ENCODE peak calls at places on chromosomes 3 and 15, in four cellular contexts. T, Q, P and N are unnamed samples.

GRCh38 chr15:63186065-63186464 is 3.3 kb upstream of the RAB8B start:
- DNase-seq in T (peak; percentile 12), Q (peak; percentile 41), P (peak; percentile 45), N (no peak)

GRCh38 chr15:36898522-36899126 is 201.7 kb downstream of the MEIS2 start:
- DNase-seq in T (no peak), Q (peak; percentile 15), P (no peak), N (no peak)

GRCh38 chr3:36244728-36245127 is 135.6 kb upstream of the STAC start:
- DNase-seq in T (no peak), Q (no peak), P (peak; percentile 60), N (no peak)

GRCh38 chr3:164458986-164459385 is 619.3 kb downstream of the SI start:
- DNase-seq in T (no peak), Q (no peak), P (peak; percentile 76), N (no peak)

GRCh38 chr15:59232476-59232875 is 25.8 kb downstream of the LDHAL6B start:
- DNase-seq in T (no peak), Q (no peak), P (peak; percentile 95), N (no peak)

GRCh38 chr3:47612178-47612577 is 33.5 kb upstream of the CSPG5 start:
- DNase-seq in T (no peak), Q (no peak), P (peak; percentile 94), N (no peak)

GRCh38 chr15:66923438-66923881 is 141.9 kb upstream of the SMAD3 start:
- DNase-seq in T (no peak), Q (peak; percentile 34), P (no peak), N (no peak)

GRCh38 chr15:100602822-100603393 is 519 bp downstream of the ASB7 start:
- DNase-seq in T (no peak), Q (peak; percentile 10), P (peak; percentile 29), N (no peak)

GRCh38 chr15:71093089-71094024 is 21.9 kb upstream of the THSD4 start:
- DNase-seq in T (peak; percentile 69), Q (no peak), P (peak; percentile 90), N (peak; percentile 77)

GRCh38 chr3:182400838-182401237 is 392.5 kb upstream of the ATP11B start:
- DNase-seq in T (no peak), Q (no peak), P (no peak), N (no peak)
- H3K4me1 ChIP-seq in T (no peaks in the 10 kb centered on the region), Q (no peaks in the 10 kb centered on the region), P (no peaks in the 10 kb centered on the region), N (no peaks in the 10 kb centered on the region)

DNA sequence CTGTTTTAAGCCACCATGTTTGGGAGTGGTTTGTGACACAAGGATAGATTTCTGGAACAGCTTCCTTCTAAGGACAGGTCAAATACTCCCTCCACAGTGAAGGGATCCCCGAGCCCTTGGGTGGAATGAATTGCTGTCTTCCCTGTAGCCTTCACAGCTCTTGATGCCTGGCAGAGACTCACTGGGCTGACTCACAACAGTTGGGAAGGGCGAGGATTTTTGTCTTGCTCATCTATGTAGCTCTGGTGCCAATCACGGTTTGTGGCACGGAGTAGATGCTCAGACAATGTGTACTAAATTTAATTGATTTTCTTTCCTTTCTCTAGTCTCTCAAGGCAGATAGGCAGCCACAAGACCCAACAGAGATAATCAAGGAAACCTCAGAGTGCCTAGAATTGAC is 27.0 kb downstream of the CRYGS start:
- DNase-seq in T (no peak), Q (no peak), P (no peak), N (no peak)
- H3K4me1 ChIP-seq in T (no peaks in the 10 kb centered on the region), Q (peaks cover 27% of the 10 kb centered on the region), P (no peaks in the 10 kb centered on the region), N (no peaks in the 10 kb centered on the region)

GRCh38 chr3:50610181-50610971 is 1.2 kb downstream of the CISH start:
- DNase-seq in T (peak; percentile 34), Q (no peak), P (no peak), N (no peak)

GRCh38 chr3:50612973-50613851 is 1.6 kb upstream of the CISH start:
- DNase-seq in T (no peak), Q (no peak), P (no peak), N (no peak)

GRCh38 chr3:50611464-50612233 is at the start of gene CISH:
- DNase-seq in T (peak; percentile 91), Q (peak; percentile 91), P (peak; percentile 77), N (peak; percentile 98)

GRCh38 chr3:50610992-50611463 is 546 bp downstream of the CISH start:
- DNase-seq in T (no peak), Q (no peak), P (no peak), N (no peak)

DNA sequence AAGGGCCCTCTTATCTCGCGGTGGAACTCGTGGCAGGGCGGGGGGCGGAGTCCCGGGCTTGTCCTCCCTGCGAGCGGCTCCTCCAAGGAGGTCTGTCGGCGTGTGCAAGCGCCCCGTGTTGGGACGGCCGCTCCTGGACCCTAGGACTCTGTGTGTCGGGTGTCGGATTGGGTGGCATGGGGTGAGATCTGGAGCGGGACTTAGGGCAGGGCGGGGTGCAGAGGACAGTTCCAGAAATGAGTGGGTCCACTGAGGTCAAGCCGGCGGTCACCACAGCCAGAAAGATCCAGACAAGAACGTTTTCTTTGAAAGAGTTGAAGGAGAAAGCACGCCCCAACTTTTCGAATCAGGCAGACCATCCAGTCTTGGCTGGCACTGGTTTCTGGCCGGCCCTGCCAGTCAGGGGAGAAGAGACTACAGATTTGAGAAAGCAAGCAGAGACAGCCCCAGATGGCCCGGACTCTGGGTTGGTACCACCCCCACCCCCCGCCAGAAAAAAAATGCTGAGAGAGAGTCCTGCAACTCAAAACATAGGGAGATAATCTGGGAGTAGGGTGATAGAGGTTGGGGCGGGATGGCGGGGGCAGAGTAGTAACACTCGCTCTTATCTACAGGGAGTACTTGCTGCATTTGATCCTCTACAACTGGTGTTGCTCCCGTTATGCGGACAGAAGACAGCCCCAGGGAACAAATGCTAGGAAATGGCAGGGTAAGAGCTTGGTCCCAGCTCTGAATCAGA is 829 bp upstream of the CISH start:
- DNase-seq in T (no peak), Q (no peak), P (no peak), N (no peak)
- H3K4me1 ChIP-seq in T (peaks cover 12% of the 10 kb centered on the region), Q (peaks cover 44% of the 10 kb centered on the region), P (peaks cover 20% of the 10 kb centered on the region), N (peaks cover 62% of the 10 kb centered on the region)

DNA sequence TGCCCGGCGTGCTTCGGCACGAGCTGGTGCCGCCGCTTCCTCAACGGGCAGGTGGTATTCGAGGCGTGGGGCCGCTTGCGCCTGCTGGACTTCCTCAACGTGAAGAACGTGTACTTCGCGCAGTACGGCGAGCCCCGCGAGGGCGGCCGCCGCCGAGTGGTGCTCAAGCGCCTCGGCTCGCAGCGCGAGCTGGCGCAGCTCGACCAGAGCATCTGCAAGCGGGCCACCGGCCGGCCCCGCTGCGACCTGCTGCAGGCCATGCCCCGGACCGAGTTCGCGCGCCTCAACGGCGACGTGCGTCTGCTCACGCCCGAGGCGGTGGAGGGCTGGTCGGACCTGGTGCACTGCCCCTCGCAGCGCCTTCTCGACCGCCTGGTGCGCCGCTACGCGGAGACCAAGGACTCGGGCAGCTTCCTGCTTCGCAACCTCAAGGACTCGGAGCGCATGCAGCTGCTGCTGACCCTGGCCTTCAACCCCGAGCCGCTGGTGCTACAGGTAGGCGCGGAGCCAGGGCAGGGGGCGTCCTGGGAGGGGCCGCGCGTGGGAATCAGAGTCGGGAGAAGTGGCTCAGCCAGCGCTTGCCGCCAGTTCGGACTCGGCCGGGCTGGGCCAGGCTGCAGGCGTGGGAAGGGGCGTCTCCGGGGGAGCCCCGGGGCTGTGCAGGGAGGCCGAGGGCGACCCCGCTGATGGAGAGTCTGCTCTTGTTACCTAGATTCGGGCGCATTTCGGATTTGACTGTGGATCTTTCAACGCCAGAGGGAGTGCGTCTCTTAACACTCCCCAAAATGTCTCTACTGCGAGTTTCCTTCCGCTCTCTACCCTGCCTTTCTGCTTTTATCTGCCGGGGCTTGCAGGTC is 1.1 kb downstream of the DIPK2A start:
- DNase-seq in T (peak; percentile 70), Q (peak; percentile 57), P (peak; percentile 71), N (no peak)
- H3K4me1 ChIP-seq in T (peaks cover 37% of the 10 kb centered on the region), Q (peaks cover 32% of the 10 kb centered on the region), P (peaks cover 7% of the 10 kb centered on the region), N (peaks cover 31% of the 10 kb centered on the region)

DNA sequence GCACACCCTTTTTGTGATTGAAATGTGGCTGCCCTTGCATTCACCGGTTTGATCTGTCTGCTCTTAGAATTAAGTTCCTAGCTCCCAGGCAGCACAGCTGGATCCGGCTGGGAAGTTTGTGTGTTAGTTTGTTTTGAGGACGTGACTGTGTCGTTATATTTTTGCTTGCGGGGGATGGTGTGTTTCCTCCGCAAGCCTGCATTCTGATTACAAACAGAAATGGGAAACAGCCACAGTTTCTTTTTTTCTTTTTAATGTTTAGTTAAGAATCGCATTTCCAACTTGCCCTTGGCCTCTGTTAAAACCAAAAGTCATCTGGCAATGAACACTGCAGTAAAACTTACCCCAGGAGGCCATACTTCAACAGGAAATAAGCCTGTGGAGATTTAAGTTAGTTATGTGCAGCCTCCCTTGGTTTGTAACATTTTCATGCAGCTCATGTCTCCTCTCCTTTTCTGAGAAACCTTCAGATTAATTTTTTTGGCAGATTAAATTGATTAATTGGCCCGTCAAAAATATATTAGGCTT is 890 bp downstream of the TMOD3 start:
- DNase-seq in T (no peak), Q (no peak), P (no peak), N (no peak)
- H3K4me1 ChIP-seq in T (peaks cover 65% of the 10 kb centered on the region), Q (peaks cover 55% of the 10 kb centered on the region), P (peaks cover 13% of the 10 kb centered on the region), N (peaks cover 44% of the 10 kb centered on the region)

DNA sequence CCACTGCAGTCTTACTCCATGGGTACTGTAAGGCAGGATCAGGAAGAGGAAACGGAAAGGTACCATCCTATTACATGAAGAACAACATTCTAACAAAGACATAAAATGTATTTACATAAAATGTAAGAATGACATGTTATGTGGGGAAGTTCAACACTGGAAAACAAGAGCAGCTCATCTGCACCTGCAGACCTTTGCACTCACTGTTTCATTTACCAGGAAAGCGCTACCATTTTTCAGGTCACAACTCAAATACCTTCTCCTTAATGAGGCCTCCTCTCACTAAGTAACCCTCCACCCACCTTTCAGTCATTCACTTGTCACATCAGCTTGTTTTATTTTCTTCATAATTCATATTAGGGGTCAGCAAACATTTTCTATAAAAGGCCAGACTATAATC is 2.6 kb downstream of the TMCC1 start:
- DNase-seq in T (no peak), Q (peak; percentile 10), P (no peak), N (no peak)
- H3K4me1 ChIP-seq in T (peaks cover 45% of the 10 kb centered on the region), Q (peaks cover 50% of the 10 kb centered on the region), P (peaks cover 22% of the 10 kb centered on the region), N (peaks cover 52% of the 10 kb centered on the region)

GRCh38 chr15:78481917-78482316 is 25.5 kb upstream of the HYKK start:
- DNase-seq in T (no peak), Q (no peak), P (no peak), N (no peak)

GRCh38 chr15:78477295-78477694 is 30.1 kb upstream of the HYKK start:
- DNase-seq in T (no peak), Q (no peak), P (no peak), N (no peak)

GRCh38 chr15:78479650-78480049 is 27.7 kb upstream of the HYKK start:
- DNase-seq in T (no peak), Q (no peak), P (no peak), N (no peak)
- H3K4me1 ChIP-seq in T (no peaks in the 10 kb centered on the region), Q (no peaks in the 10 kb centered on the region), P (no peaks in the 10 kb centered on the region), N (no peaks in the 10 kb centered on the region)

DNA sequence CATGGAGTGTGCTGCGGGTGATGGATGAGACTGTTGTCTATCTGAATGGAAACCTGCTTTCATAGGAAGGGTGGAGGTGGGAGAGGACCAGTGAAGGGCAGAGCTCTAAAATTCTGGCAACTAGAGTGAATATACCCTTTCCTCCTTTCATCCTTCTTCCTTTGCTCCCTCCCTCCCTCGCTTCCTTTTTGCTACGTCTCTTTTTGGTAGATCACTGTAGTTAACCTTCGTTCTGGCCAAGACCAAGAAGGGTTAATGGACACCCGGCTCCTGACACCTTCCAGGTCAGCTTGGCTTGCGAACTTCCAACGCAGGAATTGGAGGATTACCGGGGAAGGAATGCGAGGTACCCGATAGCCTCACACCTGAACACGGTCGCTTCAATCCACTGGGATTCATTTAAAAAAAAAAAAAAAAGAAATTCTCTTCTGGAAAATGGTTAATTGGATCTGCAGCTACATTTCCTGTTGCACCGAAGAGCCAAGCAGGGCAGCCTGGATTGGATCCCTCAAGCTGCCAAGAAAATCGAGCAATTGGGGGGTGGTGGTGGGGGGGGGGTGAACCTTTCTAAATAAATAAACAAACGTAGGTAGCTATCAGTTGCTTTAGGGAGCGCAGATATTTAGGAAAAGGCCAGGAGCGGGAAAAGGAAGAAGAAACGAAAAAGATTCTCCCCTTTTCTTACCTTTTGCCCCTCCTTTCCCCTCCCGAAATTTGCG is 9.6 kb upstream of the NR2F2 start:
- DNase-seq in T (no peak), Q (no peak), P (peak; percentile 13), N (no peak)
- H3K4me1 ChIP-seq in T (peaks cover 22% of the 10 kb centered on the region), Q (peaks cover 22% of the 10 kb centered on the region), P (peaks cover 41% of the 10 kb centered on the region), N (peaks cover 23% of the 10 kb centered on the region)

GRCh38 chr3:130903412-130903908 is 9.6 kb downstream of the ATP2C1 start:
- DNase-seq in T (no peak), Q (no peak), P (no peak), N (no peak)
- H3K4me1 ChIP-seq in T (no peaks in the 10 kb centered on the region), Q (peaks cover 18% of the 10 kb centered on the region), P (peaks cover 27% of the 10 kb centered on the region), N (peaks cover 44% of the 10 kb centered on the region)